ENCODE peak calls at places on chromosomes 3 and 15, in seven cellular contexts. One of them, this sample, is unnamed.
A peak's percentile ranks its signal among the peaks of the same experiment; 100 is the strongest.

GRCh38 chr3:124281453-124282316 is 289.8 kb upstream of the ROPN1 start:
- DNase-seq in SK-N-SH: peak; percentile 47
- DNase-seq in GM23338: peak; percentile 69
- DNase-seq in PC-3: peak; percentile 74
- DNase-seq in MM.1S: peak; percentile 33
- DNase-seq in hepatocyte: peak; percentile 33
- DNase-seq in neural progenitor cell: peak; percentile 57
- DNase-seq in this sample: peak; percentile 18

GRCh38 chr15:55917881-55918296 is 75.5 kb downstream of the NEDD4 start:
- DNase-seq in GM23338: peak; percentile 53
- DNase-seq in neural progenitor cell: peak; percentile 18
- DNase-seq in SK-N-SH: peak; percentile 23
- DNase-seq in PC-3: peak; percentile 89
- DNase-seq in hepatocyte: peak; percentile 75
- DNase-seq in MM.1S: peak; percentile 51
- DNase-seq in this sample: peak; percentile 22

GRCh38 chr3:58308728-58309127 is 2.4 kb downstream of the HTD2 start:
- DNase-seq in neural progenitor cell: no peak
- DNase-seq in MM.1S: no peak
- DNase-seq in hepatocyte: peak; percentile 42
- DNase-seq in SK-N-SH: no peak
- DNase-seq in GM23338: no peak
- DNase-seq in PC-3: no peak
- DNase-seq in this sample: no peak

GRCh38 chr3:156525808-156526207 is 29.1 kb downstream of the SSR3 start:
- DNase-seq in PC-3: peak; percentile 59
- DNase-seq in neural progenitor cell: no peak
- DNase-seq in SK-N-SH: no peak
- DNase-seq in GM23338: no peak
- DNase-seq in MM.1S: no peak
- DNase-seq in hepatocyte: no peak
- DNase-seq in this sample: no peak

GRCh38 chr3:39213613-39214012 is 21.2 kb upstream of the XIRP1 start:
- DNase-seq in MM.1S: no peak
- DNase-seq in neural progenitor cell: no peak
- DNase-seq in hepatocyte: no peak
- DNase-seq in GM23338: no peak
- DNase-seq in SK-N-SH: no peak
- DNase-seq in PC-3: no peak
- DNase-seq in this sample: no peak

GRCh38 chr15:30885814-30886213 is 17.9 kb upstream of the FAN1 start:
- DNase-seq in GM23338: peak; percentile 68
- DNase-seq in neural progenitor cell: peak; percentile 60
- DNase-seq in hepatocyte: peak; percentile 38
- DNase-seq in MM.1S: no peak
- DNase-seq in PC-3: peak; percentile 48
- DNase-seq in SK-N-SH: no peak
- DNase-seq in this sample: no peak

GRCh38 chr3:126349071-126349470 is 8.1 kb downstream of the KLF15 start:
- DNase-seq in MM.1S: peak; percentile 1
- DNase-seq in SK-N-SH: no peak
- DNase-seq in neural progenitor cell: no peak
- DNase-seq in GM23338: no peak
- DNase-seq in PC-3: no peak
- DNase-seq in hepatocyte: no peak
- DNase-seq in this sample: no peak

GRCh38 chr15:99614749-99615288 is 49.0 kb downstream of the MEF2A start:
- DNase-seq in neural progenitor cell: no peak
- DNase-seq in PC-3: no peak
- DNase-seq in hepatocyte: no peak
- DNase-seq in MM.1S: no peak
- DNase-seq in SK-N-SH: no peak
- DNase-seq in GM23338: no peak
- DNase-seq in this sample: no peak

GRCh38 chr3:197836244-197836643 is 45.2 kb downstream of the LRCH3 start:
- DNase-seq in PC-3: no peak
- DNase-seq in GM23338: no peak
- DNase-seq in MM.1S: no peak
- DNase-seq in SK-N-SH: no peak
- DNase-seq in neural progenitor cell: no peak
- DNase-seq in hepatocyte: no peak
- DNase-seq in this sample: no peak

GRCh38 chr15:97706059-97706458 is 254.4 kb upstream of the ARRDC4 start:
- DNase-seq in PC-3: no peak
- DNase-seq in hepatocyte: no peak
- DNase-seq in MM.1S: no peak
- DNase-seq in SK-N-SH: no peak
- DNase-seq in neural progenitor cell: no peak
- DNase-seq in GM23338: no peak
- DNase-seq in this sample: no peak

GRCh38 chr3:149267565-149267964 is 45.9 kb upstream of the CP start:
- DNase-seq in neural progenitor cell: no peak
- DNase-seq in PC-3: no peak
- DNase-seq in MM.1S: no peak
- DNase-seq in hepatocyte: no peak
- DNase-seq in GM23338: no peak
- DNase-seq in SK-N-SH: no peak
- DNase-seq in this sample: peak; percentile 43

GRCh38 chr15:79593119-79593869 is 161.2 kb downstream of the MINAR1 start:
- DNase-seq in SK-N-SH: no peak
- DNase-seq in MM.1S: no peak
- DNase-seq in hepatocyte: peak; percentile 18
- DNase-seq in PC-3: peak; percentile 42
- DNase-seq in GM23338: peak; percentile 61
- DNase-seq in neural progenitor cell: peak; percentile 55
- DNase-seq in this sample: peak; percentile 4

GRCh38 chr3:50239649-50240048 is 3.6 kb downstream of the GNAI2 start:
- DNase-seq in PC-3: no peak
- DNase-seq in SK-N-SH: no peak
- DNase-seq in neural progenitor cell: peak; percentile 63
- DNase-seq in GM23338: no peak
- DNase-seq in MM.1S: no peak
- DNase-seq in hepatocyte: no peak
- DNase-seq in this sample: no peak

GRCh38 chr3:50236484-50237132 is 604 bp downstream of the GNAI2 start:
- DNase-seq in neural progenitor cell: peak; percentile 33
- DNase-seq in MM.1S: no peak
- DNase-seq in GM23338: no peak
- DNase-seq in hepatocyte: no peak
- DNase-seq in SK-N-SH: no peak
- DNase-seq in PC-3: no peak
- DNase-seq in this sample: no peak

GRCh38 chr3:50237133-50237651 is 1.2 kb downstream of the GNAI2 start:
- DNase-seq in GM23338: peak; percentile 37
- DNase-seq in hepatocyte: peak; percentile 58
- DNase-seq in MM.1S: no peak
- DNase-seq in SK-N-SH: peak; percentile 56
- DNase-seq in PC-3: peak; percentile 36
- DNase-seq in neural progenitor cell: peak; percentile 65
- DNase-seq in this sample: peak; percentile 58

GRCh38 chr3:50237754-50238548 is 1.9 kb downstream of the GNAI2 start:
- DNase-seq in MM.1S: peak; percentile 88
- DNase-seq in PC-3: peak; percentile 89
- DNase-seq in hepatocyte: peak; percentile 87
- DNase-seq in SK-N-SH: peak; percentile 85
- DNase-seq in neural progenitor cell: peak; percentile 69
- DNase-seq in GM23338: peak; percentile 84
- DNase-seq in this sample: peak; percentile 90

DNA sequence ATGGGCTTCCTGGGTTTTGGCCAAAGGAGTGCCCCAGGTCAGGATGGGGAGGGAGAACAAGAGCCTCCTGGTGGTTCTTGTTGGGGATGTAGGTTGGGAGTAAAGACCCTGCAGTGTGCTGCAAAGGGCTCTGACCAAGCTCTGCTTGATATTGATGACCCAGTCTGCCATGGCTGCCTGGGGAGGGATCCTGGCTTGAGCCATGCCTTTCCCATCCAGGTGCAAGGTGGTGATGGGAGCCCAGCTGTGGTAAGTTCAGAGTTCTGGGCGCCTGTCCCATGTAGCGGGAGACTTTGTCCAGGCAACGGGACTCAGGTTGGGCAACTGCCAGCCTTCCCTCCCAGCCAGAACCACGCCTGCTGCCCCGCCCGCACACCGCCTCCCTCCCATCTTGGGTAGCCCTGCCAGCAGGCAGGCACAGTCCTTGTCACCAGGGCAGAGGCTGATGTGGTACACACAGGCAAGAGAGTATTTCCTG is 2.6 kb downstream of the GNAI2 start:
- DNase-seq in GM23338: no peak
- DNase-seq in SK-N-SH: no peak
- DNase-seq in neural progenitor cell: no peak
- DNase-seq in MM.1S: no peak
- DNase-seq in hepatocyte: peak; percentile 50
- DNase-seq in PC-3: peak; percentile 81
- DNase-seq in this sample: no peak
- TF ChIP-seq CTCF in GM23338: no peak
- TF ChIP-seq CTCF in SK-N-SH: no peak
- TF ChIP-seq CTCF in neural progenitor cell: no peak
- TF ChIP-seq CTCF in MM.1S: no peak
- TF ChIP-seq CTCF in hepatocyte: no peak
- TF ChIP-seq CTCF in PC-3: peak; percentile 17
- TF ChIP-seq CTCF in this sample: no peak

GRCh38 chr15:68413363-68414255 is 18.4 kb downstream of the ITGA11 start:
- DNase-seq in MM.1S: no peak
- DNase-seq in PC-3: no peak
- DNase-seq in hepatocyte: no peak
- DNase-seq in SK-N-SH: no peak
- DNase-seq in neural progenitor cell: no peak
- DNase-seq in GM23338: no peak
- DNase-seq in this sample: no peak
- TF ChIP-seq EZH2phosphoT487 in MM.1S: no peak
- TF ChIP-seq EZH2phosphoT487 in PC-3: no peak
- TF ChIP-seq EZH2phosphoT487 in hepatocyte: no peak
- TF ChIP-seq EZH2phosphoT487 in SK-N-SH: no peak
- TF ChIP-seq EZH2phosphoT487 in neural progenitor cell: no peak
- TF ChIP-seq EZH2phosphoT487 in GM23338: no peak
- TF ChIP-seq EZH2phosphoT487 in this sample: no peak

GRCh38 chr3:180979949-180980348 is 9.6 kb downstream of the DNAJC19 start:
- DNase-seq in MM.1S: no peak
- DNase-seq in hepatocyte: no peak
- DNase-seq in neural progenitor cell: no peak
- DNase-seq in GM23338: no peak
- DNase-seq in PC-3: no peak
- DNase-seq in SK-N-SH: no peak
- DNase-seq in this sample: no peak

GRCh38 chr3:180973543-180973942 is 16.0 kb downstream of the DNAJC19 start:
- DNase-seq in neural progenitor cell: no peak
- DNase-seq in PC-3: no peak
- DNase-seq in GM23338: no peak
- DNase-seq in MM.1S: no peak
- DNase-seq in hepatocyte: no peak
- DNase-seq in SK-N-SH: no peak
- DNase-seq in this sample: no peak

GRCh38 chr3:180974286-180974685 is 15.2 kb downstream of the DNAJC19 start:
- DNase-seq in neural progenitor cell: no peak
- DNase-seq in GM23338: no peak
- DNase-seq in hepatocyte: no peak
- DNase-seq in PC-3: no peak
- DNase-seq in SK-N-SH: no peak
- DNase-seq in MM.1S: no peak
- DNase-seq in this sample: no peak

GRCh38 chr3:180980612-180981011 is 8.9 kb downstream of the DNAJC19 start:
- DNase-seq in PC-3: no peak
- DNase-seq in hepatocyte: no peak
- DNase-seq in GM23338: no peak
- DNase-seq in SK-N-SH: no peak
- DNase-seq in MM.1S: no peak
- DNase-seq in neural progenitor cell: no peak
- DNase-seq in this sample: no peak

GRCh38 chr3:180977498-180977897 is 12.0 kb downstream of the DNAJC19 start:
- DNase-seq in MM.1S: no peak
- DNase-seq in PC-3: no peak
- DNase-seq in SK-N-SH: no peak
- DNase-seq in GM23338: no peak
- DNase-seq in hepatocyte: no peak
- DNase-seq in neural progenitor cell: no peak
- DNase-seq in this sample: no peak
- H3K36me3 ChIP-seq in MM.1S: peaks cover 9% of the 10 kb centered on the region
- H3K36me3 ChIP-seq in PC-3: peaks cover 27% of the 10 kb centered on the region
- H3K36me3 ChIP-seq in SK-N-SH: peaks cover 70% of the 10 kb centered on the region
- H3K36me3 ChIP-seq in GM23338: peaks cover 21% of the 10 kb centered on the region
- H3K36me3 ChIP-seq in hepatocyte: no peaks in the 10 kb centered on the region
- H3K36me3 ChIP-seq in neural progenitor cell: peaks cover 15% of the 10 kb centered on the region
- H3K36me3 ChIP-seq in this sample: peaks cover 95% of the 10 kb centered on the region

GRCh38 chr3:172333042-172333377 is 115.2 kb downstream of the GHSR start:
- DNase-seq in neural progenitor cell: no peak
- DNase-seq in MM.1S: no peak
- DNase-seq in PC-3: no peak
- DNase-seq in SK-N-SH: no peak
- DNase-seq in hepatocyte: no peak
- DNase-seq in GM23338: no peak
- DNase-seq in this sample: no peak

GRCh38 chr3:172332256-172333041 is 115.8 kb downstream of the GHSR start:
- DNase-seq in PC-3: peak; percentile 75
- DNase-seq in MM.1S: peak; percentile 64
- DNase-seq in GM23338: peak; percentile 67
- DNase-seq in hepatocyte: peak; percentile 76
- DNase-seq in neural progenitor cell: peak; percentile 60
- DNase-seq in SK-N-SH: peak; percentile 66
- DNase-seq in this sample: peak; percentile 57

GRCh38 chr3:172334743-172335142 is 113.5 kb downstream of the GHSR start:
- DNase-seq in GM23338: no peak
- DNase-seq in neural progenitor cell: no peak
- DNase-seq in hepatocyte: no peak
- DNase-seq in PC-3: no peak
- DNase-seq in MM.1S: no peak
- DNase-seq in SK-N-SH: no peak
- DNase-seq in this sample: no peak

GRCh38 chr3:172330413-172330812 is 117.8 kb downstream of the GHSR start:
- DNase-seq in neural progenitor cell: no peak
- DNase-seq in GM23338: no peak
- DNase-seq in hepatocyte: no peak
- DNase-seq in MM.1S: no peak
- DNase-seq in PC-3: no peak
- DNase-seq in SK-N-SH: no peak
- DNase-seq in this sample: no peak

DNA sequence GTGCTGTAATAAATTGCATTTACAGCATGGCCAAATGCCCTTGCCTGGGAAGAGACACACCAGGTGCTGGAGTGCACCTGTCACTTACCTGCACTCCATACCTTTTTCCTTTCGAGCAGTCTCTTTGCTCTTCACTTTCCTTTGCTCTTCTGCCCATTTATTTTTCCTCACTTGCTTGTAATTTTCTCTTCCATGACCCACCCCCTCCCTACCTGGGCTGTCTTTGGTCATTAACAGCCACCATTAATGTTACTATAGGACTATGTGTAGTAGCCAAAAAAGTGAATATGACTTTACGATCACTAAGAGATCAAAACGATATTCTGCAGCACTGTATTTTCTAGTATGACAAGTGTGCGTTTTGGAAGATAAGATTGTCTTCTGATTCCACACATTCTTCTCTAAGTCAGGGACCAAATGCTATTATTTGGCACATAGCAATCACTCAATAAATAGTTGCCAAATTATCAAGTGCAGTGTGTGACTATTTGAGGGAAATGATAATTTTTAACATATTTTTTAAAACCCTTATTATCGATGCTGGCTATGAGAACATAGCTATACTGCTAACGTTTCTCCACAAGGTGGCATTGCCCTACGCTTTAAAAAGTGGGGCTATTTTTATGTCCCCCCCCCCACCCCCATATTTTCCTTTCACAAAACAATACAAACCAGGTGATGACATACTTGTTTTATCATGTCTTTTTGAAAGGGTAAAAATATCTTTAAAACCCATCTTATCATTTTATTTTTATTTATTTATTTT is 114.4 kb downstream of the GHSR start:
- DNase-seq in MM.1S: no peak
- DNase-seq in hepatocyte: no peak
- DNase-seq in GM23338: no peak
- DNase-seq in neural progenitor cell: no peak
- DNase-seq in PC-3: no peak
- DNase-seq in SK-N-SH: no peak
- DNase-seq in this sample: no peak
- TF ChIP-seq CTCF in MM.1S: no peak
- TF ChIP-seq CTCF in hepatocyte: peak; percentile 17
- TF ChIP-seq CTCF in GM23338: peak; percentile 39
- TF ChIP-seq CTCF in neural progenitor cell: peak; percentile 26
- TF ChIP-seq CTCF in PC-3: peak; percentile 47
- TF ChIP-seq CTCF in SK-N-SH: peak; percentile 31
- TF ChIP-seq CTCF in this sample: peak; percentile 59

This sample was measured in OCI-LY7.